ENCODE peak calls at places on chromosomes 4 and X, in ten cellular contexts. S is IMR-90, Q is neural crest cell, B is cardiac fibroblast, O is osteocyte, R is OCI-LY7, T is fibroblast of villous mesenchyme, C is choroid plexus epithelial cell, M is cardiac muscle cell, W is psoas muscle. P is an unnamed sample.
A peak's percentile ranks its signal among the peaks of the same experiment; 100 is the strongest.

GRCh38 chrX:8688776-8689175 is 43.2 kb downstream of the ANOS1 start:
- DNase-seq in S (no peak), Q (no peak), B (no peak), O (no peak), R (no peak), T (no peak), C (no peak), M (no peak), W (no peak), P (no peak)

GRCh38 chrX:138745215-138745614 is 33.7 kb upstream of the FGF13 start:
- DNase-seq in S (peak; percentile 60), Q (peak; percentile 62), B (peak; percentile 62), O (no peak), R (peak; percentile 32), T (peak; percentile 43), C (peak; percentile 50), M (peak; percentile 58), W (no peak), P (peak; percentile 66)

GRCh38 chr4:3115637-3116300 is 41.3 kb downstream of the HTT start:
- DNase-seq in S (peak; percentile 81), Q (no peak), B (peak; percentile 37), O (no peak), R (no peak), T (peak; percentile 68), C (peak; percentile 68), M (no peak), W (peak; percentile 27), P (no peak)

GRCh38 chr4:14410469-14410868 is 591.8 kb upstream of the CPEB2 start:
- DNase-seq in S (no peak), Q (no peak), B (no peak), O (no peak), R (no peak), T (no peak), C (no peak), M (no peak), W (no peak), P (no peak)

GRCh38 chr4:123127218-123127617 is 204.8 kb upstream of the NUDT6 start:
- DNase-seq in S (peak; percentile 42), Q (no peak), B (peak; percentile 70), O (no peak), R (peak; percentile 9), T (peak; percentile 44), C (peak; percentile 67), M (peak; percentile 68), W (no peak), P (peak; percentile 16)

GRCh38 chr4:165779950-165780670 is 92.9 kb upstream of the TLL1 start:
- DNase-seq in S (no peak), Q (no peak), B (peak; percentile 22), O (no peak), R (no peak), T (no peak), C (no peak), M (peak; percentile 2), W (no peak), P (no peak)

GRCh38 chr4:71907782-71908181 is 123.9 kb upstream of the GC start:
- DNase-seq in S (no peak), Q (no peak), B (no peak), O (no peak), R (no peak), T (no peak), C (no peak), M (no peak), W (no peak), P (no peak)

GRCh38 chrX:49209434-49210251 is 9.7 kb upstream of the SYP start:
- DNase-seq in S (no peak), Q (no peak), B (no peak), O (no peak), R (no peak), T (peak; percentile 0), C (no peak), M (no peak), W (no peak), P (no peak)

GRCh38 chr4:917466-917865 is 14.7 kb downstream of the GAK start:
- DNase-seq in S (no peak), Q (no peak), B (no peak), O (no peak), R (no peak), T (peak; percentile 17), C (no peak), M (no peak), W (no peak), P (no peak)

GRCh38 chr4:71564775-71565174 is 219.1 kb downstream of the GC start:
- DNase-seq in S (no peak), Q (no peak), B (no peak), O (no peak), R (no peak), T (no peak), C (peak; percentile 24), M (peak; percentile 70), W (no peak), P (no peak)

GRCh38 chrX:72041901-72042859 is 89.5 kb downstream of the RTL5 start:
- DNase-seq in S (peak; percentile 38), Q (no peak), B (no peak), O (no peak), R (no peak), T (peak; percentile 52), C (peak; percentile 63), M (peak; percentile 14), W (no peak), P (no peak)

GRCh38 chr4:139416073-139416673 is 37.7 kb upstream of the RAB33B start:
- DNase-seq in S (peak; percentile 67), Q (peak; percentile 9), B (peak; percentile 79), O (no peak), R (peak; percentile 67), T (peak; percentile 67), C (peak; percentile 80), M (peak; percentile 77), W (no peak), P (peak; percentile 60)

GRCh38 chrX:8504451-8504850 is 39.8 kb downstream of the VCX3B start:
- DNase-seq in S (peak; percentile 13), Q (no peak), B (peak; percentile 29), O (no peak), R (no peak), T (peak; percentile 49), C (peak; percentile 35), M (peak; percentile 84), W (no peak), P (peak; percentile 49)

GRCh38 chr4:105236202-105236916 is 89.7 kb downstream of the TET2 start:
- DNase-seq in S (no peak), Q (no peak), B (no peak), O (no peak), R (no peak), T (no peak), C (no peak), M (no peak), W (no peak), P (no peak)

GRCh38 chr4:147586637-147587036 is 30.6 kb upstream of the TMEM184C start:
- DNase-seq in S (no peak), Q (no peak), B (no peak), O (no peak), R (no peak), T (no peak), C (no peak), M (no peak), W (no peak), P (no peak)

DNA sequence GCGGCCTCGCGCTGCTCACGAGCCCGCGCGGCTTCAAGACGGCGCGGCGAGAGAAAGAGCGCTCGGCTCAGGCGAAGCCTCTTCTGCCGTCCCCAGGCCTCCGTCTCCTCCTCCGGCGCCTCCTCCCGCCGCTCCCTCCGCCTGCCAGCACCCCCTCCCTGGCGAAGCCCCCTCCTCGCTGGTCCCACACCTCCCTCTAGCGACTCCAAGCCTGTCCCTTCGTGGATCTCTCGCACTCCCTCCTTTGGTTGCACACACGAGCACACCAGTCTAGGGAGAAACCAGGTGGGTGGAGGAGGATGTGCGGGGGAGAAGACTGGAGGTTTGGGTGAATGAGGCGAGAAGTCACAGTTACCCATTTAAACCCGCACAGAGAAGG is at the start of gene CAMK2D:
- DNase-seq in S (peak; percentile 89), Q (peak; percentile 69), B (peak; percentile 88), O (peak; percentile 94), R (peak; percentile 91), T (peak; percentile 91), C (peak; percentile 95), M (peak; percentile 90), W (peak; percentile 74), P (peak; percentile 89)
- TF ChIP-seq CTCF in S (peak; percentile 75), Q (peak; percentile 54), B (peak; percentile 57), O (peak; percentile 77), R (peak; percentile 76), T (peak; percentile 67), C (peak; percentile 82), M (peak; percentile 60), W (peak; percentile 42), P (no peak)

GRCh38 chr4:161320377-161320776 is 843.4 kb downstream of the FSTL5 start:
- DNase-seq in S (no peak), Q (peak; percentile 11), B (peak; percentile 2), O (no peak), R (peak; percentile 37), T (peak; percentile 0), C (peak; percentile 33), M (no peak), W (no peak), P (peak; percentile 54)
- TF ChIP-seq CTCF in S (peak; percentile 9), Q (peak; percentile 63), B (no peak), O (peak; percentile 46), R (peak; percentile 78), T (no peak), C (peak; percentile 66), M (no peak), W (no peak), P (peak; percentile 34)

DNA sequence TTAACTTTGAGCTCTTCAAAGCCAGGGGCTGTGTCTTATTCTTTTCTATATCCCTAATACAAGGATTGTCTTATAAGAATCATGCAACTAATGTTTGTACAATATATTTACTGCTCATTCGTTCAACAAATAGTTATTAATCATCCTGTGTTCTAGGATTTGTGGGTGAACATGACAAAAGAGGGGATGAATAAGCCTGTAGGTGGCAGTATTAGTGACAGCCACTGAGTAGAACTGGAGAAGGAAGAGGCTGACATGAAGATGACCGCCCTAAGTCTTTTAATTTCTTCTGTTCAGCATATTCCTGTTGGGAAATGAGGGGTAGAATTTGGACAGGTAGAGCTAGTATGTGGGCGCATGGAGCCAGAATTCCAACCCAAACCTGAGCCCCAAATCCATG is 11.9 kb upstream of the LINC00632 start:
- DNase-seq in S (no peak), Q (no peak), B (no peak), O (no peak), R (no peak), T (no peak), C (no peak), M (no peak), W (no peak), P (no peak)
- TF ChIP-seq CTCF in S (no peak), Q (peak; percentile 35), B (no peak), O (peak; percentile 36), R (peak; percentile 46), T (no peak), C (no peak), M (peak; percentile 25), W (no peak), P (no peak)

DNA sequence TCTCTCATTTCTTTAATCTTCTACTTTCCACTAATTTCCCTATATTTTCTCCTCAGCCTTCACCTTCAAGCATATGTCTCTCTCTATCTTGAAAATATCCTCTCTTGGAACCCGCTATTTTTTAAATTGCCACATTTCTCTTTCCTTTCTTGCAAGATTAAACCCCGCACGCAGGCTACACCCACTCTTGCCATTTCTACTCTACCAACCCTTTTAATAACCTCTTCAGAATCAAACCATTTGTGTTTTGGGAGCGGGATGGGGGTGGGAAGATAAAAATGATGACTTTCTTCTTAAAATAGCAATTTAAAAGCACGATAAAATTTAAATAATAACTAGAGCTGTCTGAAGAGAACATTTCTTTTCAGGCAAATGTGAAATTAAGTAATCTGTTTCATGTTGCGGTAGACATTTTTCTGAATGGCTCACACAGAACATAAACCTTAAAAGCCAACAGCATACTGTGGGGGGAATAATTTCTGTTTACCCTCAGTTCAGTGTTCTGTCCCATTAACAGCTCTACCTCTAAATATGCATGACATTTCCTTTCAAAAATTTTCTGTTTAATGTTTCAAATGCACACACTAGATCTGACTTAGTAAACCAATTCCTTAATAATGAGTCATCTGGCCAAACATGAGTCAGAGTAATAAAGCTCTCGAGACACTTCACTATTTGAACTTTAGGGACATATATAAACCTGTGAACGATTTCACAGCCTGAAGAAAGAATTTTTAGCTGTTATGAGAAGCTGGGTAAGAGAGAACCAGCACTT is 20.5 kb downstream of the ARSJ start:
- DNase-seq in S (peak; percentile 97), Q (no peak), B (peak; percentile 96), O (no peak), R (no peak), T (peak; percentile 97), C (peak; percentile 96), M (peak; percentile 90), W (no peak), P (peak; percentile 89)
- TF ChIP-seq CTCF in S (no peak), Q (no peak), B (no peak), O (no peak), R (no peak), T (no peak), C (no peak), M (no peak), W (no peak), P (no peak)

P was measured in MCF 10A.